ENCODE peak calls at places on chromosomes 6 and 20, in five cellular contexts. One of them, this sample, is unnamed.
A peak's percentile ranks its signal among the peaks of the same experiment; 100 is the strongest.

GRCh38 chr20:32559216-32559752 is 25.8 kb downstream of the NOL4L start:
- DNase-seq in mesothelial cell of epicardium: no peak
- DNase-seq in cardiac muscle cell: no peak
- DNase-seq in fibroblast of pulmonary artery: no peak
- DNase-seq in fibroblast of lung: no peak
- DNase-seq in this sample: no peak

GRCh38 chr6:4360920-4361319 is 225.5 kb upstream of the ECI2 start:
- DNase-seq in mesothelial cell of epicardium: no peak
- DNase-seq in cardiac muscle cell: no peak
- DNase-seq in fibroblast of pulmonary artery: no peak
- DNase-seq in fibroblast of lung: no peak
- DNase-seq in this sample: no peak

GRCh38 chr20:21713901-21714296 is 8.4 kb downstream of the PAX1 start:
- DNase-seq in mesothelial cell of epicardium: no peak
- DNase-seq in cardiac muscle cell: no peak
- DNase-seq in fibroblast of pulmonary artery: no peak
- DNase-seq in fibroblast of lung: no peak
- DNase-seq in this sample: no peak

GRCh38 chr6:34554593-34555322 is 1.4 kb downstream of the SPDEF start:
- DNase-seq in mesothelial cell of epicardium: no peak
- DNase-seq in cardiac muscle cell: no peak
- DNase-seq in fibroblast of pulmonary artery: no peak
- DNase-seq in fibroblast of lung: no peak
- DNase-seq in this sample: no peak

GRCh38 chr20:61557603-61558002 is 305.5 kb downstream of the CDH4 start:
- DNase-seq in mesothelial cell of epicardium: no peak
- DNase-seq in cardiac muscle cell: no peak
- DNase-seq in fibroblast of pulmonary artery: no peak
- DNase-seq in fibroblast of lung: no peak
- DNase-seq in this sample: no peak

GRCh38 chr6:14706378-14706929 is 539.4 kb upstream of the JARID2 start:
- DNase-seq in mesothelial cell of epicardium: no peak
- DNase-seq in cardiac muscle cell: no peak
- DNase-seq in fibroblast of pulmonary artery: peak; percentile 99
- DNase-seq in fibroblast of lung: peak; percentile 97
- DNase-seq in this sample: no peak

GRCh38 chr6:154196333-154196732 is 157.3 kb downstream of the OPRM1 start:
- DNase-seq in mesothelial cell of epicardium: no peak
- DNase-seq in cardiac muscle cell: no peak
- DNase-seq in fibroblast of pulmonary artery: no peak
- DNase-seq in fibroblast of lung: no peak
- DNase-seq in this sample: no peak

GRCh38 chr20:18857640-18858039 is 44.1 kb downstream of the SCP2D1 start:
- DNase-seq in mesothelial cell of epicardium: no peak
- DNase-seq in cardiac muscle cell: no peak
- DNase-seq in fibroblast of pulmonary artery: no peak
- DNase-seq in fibroblast of lung: no peak
- DNase-seq in this sample: no peak

GRCh38 chr20:48826883-48827771 is 672 bp downstream of the PREX1 start:
- DNase-seq in mesothelial cell of epicardium: peak; percentile 57
- DNase-seq in cardiac muscle cell: peak; percentile 62
- DNase-seq in fibroblast of pulmonary artery: no peak
- DNase-seq in fibroblast of lung: peak; percentile 28
- DNase-seq in this sample: no peak

GRCh38 chr6:152863618-152864326 is 113.2 kb downstream of the VIP start:
- DNase-seq in mesothelial cell of epicardium: peak; percentile 68
- DNase-seq in cardiac muscle cell: peak; percentile 83
- DNase-seq in fibroblast of pulmonary artery: peak; percentile 85
- DNase-seq in fibroblast of lung: peak; percentile 84
- DNase-seq in this sample: no peak

GRCh38 chr20:47620808-47621805 is 119.4 kb downstream of the NCOA3 start:
- DNase-seq in mesothelial cell of epicardium: no peak
- DNase-seq in cardiac muscle cell: peak; percentile 58
- DNase-seq in fibroblast of pulmonary artery: peak; percentile 88
- DNase-seq in fibroblast of lung: peak; percentile 89
- DNase-seq in this sample: no peak

GRCh38 chr20:41538810-41539596 is 79.2 kb downstream of the CHD6 start:
- DNase-seq in mesothelial cell of epicardium: no peak
- DNase-seq in cardiac muscle cell: no peak
- DNase-seq in fibroblast of pulmonary artery: no peak
- DNase-seq in fibroblast of lung: no peak
- DNase-seq in this sample: no peak

GRCh38 chr6:44960898-44961297 is 367.2 kb upstream of the RUNX2 start:
- DNase-seq in mesothelial cell of epicardium: no peak
- DNase-seq in cardiac muscle cell: no peak
- DNase-seq in fibroblast of pulmonary artery: peak; percentile 22
- DNase-seq in fibroblast of lung: peak; percentile 77
- DNase-seq in this sample: no peak

GRCh38 chr20:57400821-57401564 is 9.8 kb downstream of the RBM38 start:
- DNase-seq in mesothelial cell of epicardium: no peak
- DNase-seq in cardiac muscle cell: no peak
- DNase-seq in fibroblast of pulmonary artery: no peak
- DNase-seq in fibroblast of lung: no peak
- DNase-seq in this sample: no peak

GRCh38 chr20:52209154-52209571 is 17.6 kb upstream of the ZFP64 start:
- DNase-seq in mesothelial cell of epicardium: no peak
- DNase-seq in cardiac muscle cell: no peak
- DNase-seq in fibroblast of pulmonary artery: no peak
- DNase-seq in fibroblast of lung: no peak
- DNase-seq in this sample: no peak

GRCh38 chr6:81126150-81126549 is 626.3 kb downstream of the TENT5A start:
- DNase-seq in mesothelial cell of epicardium: no peak
- DNase-seq in cardiac muscle cell: no peak
- DNase-seq in fibroblast of pulmonary artery: peak; percentile 2
- DNase-seq in fibroblast of lung: no peak
- DNase-seq in this sample: no peak

GRCh38 chr20:23032056-23032455 is 3.1 kb upstream of the SSTR4 start:
- DNase-seq in mesothelial cell of epicardium: no peak
- DNase-seq in cardiac muscle cell: peak; percentile 85
- DNase-seq in fibroblast of pulmonary artery: no peak
- DNase-seq in fibroblast of lung: no peak
- DNase-seq in this sample: no peak

GRCh38 chr6:37514377-37514776 is 14.7 kb upstream of the CCDC167 start:
- DNase-seq in mesothelial cell of epicardium: no peak
- DNase-seq in cardiac muscle cell: no peak
- DNase-seq in fibroblast of pulmonary artery: no peak
- DNase-seq in fibroblast of lung: peak; percentile 28
- DNase-seq in this sample: no peak

GRCh38 chr20:23396961-23397620 is 24.2 kb downstream of the NAPB start:
- DNase-seq in mesothelial cell of epicardium: no peak
- DNase-seq in cardiac muscle cell: no peak
- DNase-seq in fibroblast of pulmonary artery: peak; percentile 21
- DNase-seq in fibroblast of lung: no peak
- DNase-seq in this sample: no peak

GRCh38 chr6:110652520-110652919 is 162.7 kb downstream of the CDK19 start:
- DNase-seq in mesothelial cell of epicardium: no peak
- DNase-seq in cardiac muscle cell: no peak
- DNase-seq in fibroblast of pulmonary artery: peak; percentile 22
- DNase-seq in fibroblast of lung: no peak
- DNase-seq in this sample: no peak

GRCh38 chr6:80623066-80623815 is 516.8 kb downstream of the BCKDHB start:
- DNase-seq in mesothelial cell of epicardium: no peak
- DNase-seq in cardiac muscle cell: no peak
- DNase-seq in fibroblast of pulmonary artery: no peak
- DNase-seq in fibroblast of lung: no peak
- DNase-seq in this sample: no peak

GRCh38 chr6:12911387-12911960 is 194.9 kb downstream of the PHACTR1 start:
- DNase-seq in mesothelial cell of epicardium: no peak
- DNase-seq in cardiac muscle cell: peak; percentile 56
- DNase-seq in fibroblast of pulmonary artery: peak; percentile 66
- DNase-seq in fibroblast of lung: peak; percentile 14
- DNase-seq in this sample: no peak

GRCh38 chr6:4130357-4130987 is 4.9 kb downstream of the ECI2 start:
- DNase-seq in mesothelial cell of epicardium: no peak
- DNase-seq in cardiac muscle cell: no peak
- DNase-seq in fibroblast of pulmonary artery: no peak
- DNase-seq in fibroblast of lung: no peak
- DNase-seq in this sample: no peak

GRCh38 chr6:27668442-27669275 is 195.8 kb upstream of the ZNF184 start:
- DNase-seq in mesothelial cell of epicardium: peak; percentile 78
- DNase-seq in cardiac muscle cell: peak; percentile 50
- DNase-seq in fibroblast of pulmonary artery: peak; percentile 60
- DNase-seq in fibroblast of lung: peak; percentile 73
- DNase-seq in this sample: no peak

GRCh38 chr6:73348550-73349204 is 5.4 kb downstream of the DPPA5 start:
- DNase-seq in mesothelial cell of epicardium: no peak
- DNase-seq in cardiac muscle cell: no peak
- DNase-seq in fibroblast of pulmonary artery: no peak
- DNase-seq in fibroblast of lung: no peak
- DNase-seq in this sample: no peak

GRCh38 chr6:53031281-53031680 is 33.9 kb upstream of the FBXO9 start:
- DNase-seq in mesothelial cell of epicardium: no peak
- DNase-seq in cardiac muscle cell: no peak
- DNase-seq in fibroblast of pulmonary artery: no peak
- DNase-seq in fibroblast of lung: no peak
- DNase-seq in this sample: no peak
- TF ChIP-seq CTCF in mesothelial cell of epicardium: no peak
- TF ChIP-seq CTCF in cardiac muscle cell: no peak
- TF ChIP-seq CTCF in fibroblast of pulmonary artery: no peak
- TF ChIP-seq CTCF in fibroblast of lung: no peak
- TF ChIP-seq CTCF in this sample: no peak

DNA sequence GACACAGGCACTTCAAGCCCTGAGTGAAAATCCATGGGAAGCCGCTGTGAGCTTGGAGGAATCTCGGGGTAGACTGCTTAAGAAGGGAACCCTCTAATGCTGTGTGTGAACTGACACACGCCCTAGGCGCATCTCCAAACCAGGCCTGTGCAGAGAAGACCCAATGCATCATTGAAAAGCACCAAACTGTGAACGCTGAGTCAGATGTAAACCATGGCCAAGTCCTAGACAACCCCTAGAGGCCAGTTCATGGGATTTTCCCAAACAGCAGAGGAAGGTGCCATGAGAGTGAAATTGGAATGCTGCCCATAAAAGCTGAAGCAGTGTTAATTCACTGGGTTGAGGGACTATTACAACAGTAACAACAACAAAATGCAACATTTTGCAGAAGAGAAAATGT is 296.5 kb downstream of the SMOC2 start:
- DNase-seq in mesothelial cell of epicardium: no peak
- DNase-seq in cardiac muscle cell: no peak
- DNase-seq in fibroblast of pulmonary artery: no peak
- DNase-seq in fibroblast of lung: no peak
- DNase-seq in this sample: no peak
- TF ChIP-seq CTCF in mesothelial cell of epicardium: no peak
- TF ChIP-seq CTCF in cardiac muscle cell: peak; percentile 6
- TF ChIP-seq CTCF in fibroblast of pulmonary artery: no peak
- TF ChIP-seq CTCF in fibroblast of lung: no peak
- TF ChIP-seq CTCF in this sample: no peak

GRCh38 chr6:164151161-164151728 is 736.7 kb downstream of the QKI start:
- DNase-seq in mesothelial cell of epicardium: no peak
- DNase-seq in cardiac muscle cell: no peak
- DNase-seq in fibroblast of pulmonary artery: no peak
- DNase-seq in fibroblast of lung: no peak
- DNase-seq in this sample: no peak

GRCh38 chr6:164152611-164153010 is 738.1 kb downstream of the QKI start:
- DNase-seq in mesothelial cell of epicardium: no peak
- DNase-seq in cardiac muscle cell: no peak
- DNase-seq in fibroblast of pulmonary artery: no peak
- DNase-seq in fibroblast of lung: no peak
- DNase-seq in this sample: no peak

GRCh38 chr6:164151762-164152161 is 737.2 kb downstream of the QKI start:
- DNase-seq in mesothelial cell of epicardium: no peak
- DNase-seq in cardiac muscle cell: no peak
- DNase-seq in fibroblast of pulmonary artery: no peak
- DNase-seq in fibroblast of lung: no peak
- DNase-seq in this sample: no peak

GRCh38 chr6:164150221-164150620 is 735.7 kb downstream of the QKI start:
- DNase-seq in mesothelial cell of epicardium: no peak
- DNase-seq in cardiac muscle cell: no peak
- DNase-seq in fibroblast of pulmonary artery: no peak
- DNase-seq in fibroblast of lung: no peak
- DNase-seq in this sample: no peak

GRCh38 chr6:164148789-164149188 is 734.3 kb downstream of the QKI start:
- DNase-seq in mesothelial cell of epicardium: no peak
- DNase-seq in cardiac muscle cell: no peak
- DNase-seq in fibroblast of pulmonary artery: no peak
- DNase-seq in fibroblast of lung: no peak
- DNase-seq in this sample: no peak
- TF ChIP-seq CTCF in mesothelial cell of epicardium: no peak
- TF ChIP-seq CTCF in cardiac muscle cell: no peak
- TF ChIP-seq CTCF in fibroblast of pulmonary artery: no peak
- TF ChIP-seq CTCF in fibroblast of lung: no peak
- TF ChIP-seq CTCF in this sample: no peak

DNA sequence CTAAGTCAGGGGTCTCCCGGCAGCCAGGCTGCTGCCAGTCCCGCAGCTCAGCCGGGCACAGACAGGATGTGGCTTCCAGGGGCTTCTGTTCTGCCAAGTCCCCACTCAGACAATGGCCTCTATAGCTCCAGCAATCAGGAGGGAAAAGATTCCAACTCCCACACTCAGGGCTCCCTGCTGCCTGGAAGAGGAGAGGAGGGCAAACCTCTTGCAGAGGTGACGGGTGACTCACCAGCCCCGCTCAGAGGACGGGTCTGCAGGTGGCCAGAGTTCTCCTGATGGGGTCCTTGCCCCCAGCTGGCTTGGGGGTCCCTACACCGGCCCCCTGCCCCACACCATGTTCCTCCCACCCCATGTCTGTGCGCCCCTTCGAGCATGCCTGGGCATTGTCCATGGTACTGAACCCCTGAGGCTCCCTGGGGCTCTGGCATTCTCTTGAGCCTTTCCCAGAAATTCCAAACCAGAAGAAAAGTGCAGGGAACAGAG is 32.6 kb downstream of the NTSR1 start:
- DNase-seq in mesothelial cell of epicardium: no peak
- DNase-seq in cardiac muscle cell: peak; percentile 61
- DNase-seq in fibroblast of pulmonary artery: peak; percentile 28
- DNase-seq in fibroblast of lung: no peak
- DNase-seq in this sample: no peak
- TF ChIP-seq CTCF in mesothelial cell of epicardium: no peak
- TF ChIP-seq CTCF in cardiac muscle cell: no peak
- TF ChIP-seq CTCF in fibroblast of pulmonary artery: no peak
- TF ChIP-seq CTCF in fibroblast of lung: no peak
- TF ChIP-seq CTCF in this sample: no peak

GRCh38 chr6:42879372-42880239 is at the start of gene RPL7L1:
- DNase-seq in mesothelial cell of epicardium: peak; percentile 75
- DNase-seq in cardiac muscle cell: peak; percentile 84
- DNase-seq in fibroblast of pulmonary artery: peak; percentile 90
- DNase-seq in fibroblast of lung: peak; percentile 92
- DNase-seq in this sample: peak; percentile 90
- TF ChIP-seq CTCF in mesothelial cell of epicardium: peak; percentile 19
- TF ChIP-seq CTCF in cardiac muscle cell: no peak
- TF ChIP-seq CTCF in fibroblast of pulmonary artery: no peak
- TF ChIP-seq CTCF in fibroblast of lung: peak; percentile 21
- TF ChIP-seq CTCF in this sample: no peak